ENCODE peak calls at places on chromosomes 5 and 9, in eight cellular contexts. M is WERI-Rb-1; T is CD8-positive, alpha-beta memory T cell; Q is H1; Z is tibial artery; F is right cardiac atrium; E is colonic mucosa; J is endodermal cell. A is an unnamed sample.

GRCh38 chr9:116124472-116125040 is 29.0 kb upstream of the PAPPA start:
- DNase-seq in J (no peak), F (no peak), M (no peak), E (no peak), Z (no peak), T (no peak), Q (no peak), A (no peak)

GRCh38 chr5:33439905-33440481 is 772 bp upstream of the TARS1 start:
- DNase-seq in J (no peak), T (no peak), M (no peak), Z (no peak), E (no peak), Q (no peak), F (no peak), A (no peak)

GRCh38 chr5:1666812-1667588 is 132.6 kb downstream of the MRPL36 start:
- DNase-seq in E (no peak), F (peak; percentile 64), Z (no peak), Q (no peak), T (peak; percentile 23), M (peak; percentile 89), J (peak; percentile 95), A (no peak)

GRCh38 chr9:93683331-93684134 is 107.1 kb downstream of the PHF2 start:
- DNase-seq in E (peak; percentile 13), J (peak; percentile 41), T (no peak), F (no peak), M (peak; percentile 3), Q (no peak), Z (no peak), A (no peak)

GRCh38 chr5:176466245-176466871 is 18.2 kb downstream of the FAF2 start:
- DNase-seq in Z (no peak), J (peak; percentile 39), E (no peak), T (no peak), M (no peak), F (no peak), Q (no peak), A (no peak)

GRCh38 chr5:127492854-127493738 is 24.3 kb upstream of the PRRC1 start:
- DNase-seq in F (no peak), Z (no peak), T (no peak), M (no peak), Q (no peak), E (no peak), J (no peak), A (no peak)

GRCh38 chr5:92605591-92605990 is 975.4 kb downstream of the NR2F1-AS1 start:
- DNase-seq in Q (no peak), J (no peak), E (no peak), F (no peak), M (no peak), T (no peak), Z (no peak), A (no peak)

GRCh38 chr5:176741566-176742211 is 68.7 kb upstream of the UNC5A start:
- DNase-seq in T (no peak), Z (no peak), M (no peak), J (peak; percentile 61), F (no peak), E (peak; percentile 8), Q (no peak), A (no peak)

GRCh38 chr9:131467214-131467935 is 35.3 kb upstream of the POMT1 start:
- DNase-seq in T (no peak), M (no peak), Q (no peak), Z (no peak), E (no peak), F (peak; percentile 77), J (no peak), A (no peak)

GRCh38 chr9:104009853-104010252 is 84.3 kb upstream of the SMC2 start:
- DNase-seq in Q (no peak), T (no peak), Z (no peak), J (no peak), F (no peak), M (no peak), E (no peak), A (no peak)

GRCh38 chr9:36976371-36977030 is 57.6 kb downstream of the PAX5 start:
- DNase-seq in E (no peak), T (no peak), Q (no peak), Z (no peak), F (no peak), J (peak; percentile 36), M (peak; percentile 81), A (no peak)

GRCh38 chr5:178160176-178160575 is 6.5 kb upstream of the NHP2 start:
- DNase-seq in T (no peak), Z (no peak), J (no peak), E (no peak), Q (no peak), F (no peak), M (no peak), A (no peak)

GRCh38 chr5:127930311-127930710 is 153.3 kb upstream of the SLC12A2 start:
- DNase-seq in T (no peak), F (no peak), Q (no peak), M (no peak), E (no peak), Z (no peak), J (no peak), A (no peak)

GRCh38 chr5:50328193-50328729 is 112.8 kb downstream of the EMB start:
- DNase-seq in T (no peak), Q (no peak), Z (no peak), M (no peak), J (no peak), F (no peak), E (no peak), A (no peak)

GRCh38 chr9:69535911-69536310 is 136.3 kb downstream of the APBA1 start:
- DNase-seq in E (no peak), Q (no peak), M (no peak), J (no peak), F (no peak), T (no peak), Z (no peak), A (no peak)

GRCh38 chr5:149217802-149218153 is 53.9 kb upstream of the AFAP1L1 start:
- DNase-seq in F (peak; percentile 80), Z (no peak), T (no peak), Q (no peak), M (no peak), J (no peak), E (no peak), A (no peak)

GRCh38 chr5:160250226-160250625 is 20.9 kb downstream of the FABP6 start:
- DNase-seq in J (no peak), Q (no peak), F (no peak), M (no peak), E (no peak), Z (no peak), T (no peak), A (no peak)

GRCh38 chr9:87008667-87009066 is 61.4 kb upstream of the GAS1 start:
- DNase-seq in F (no peak), E (no peak), J (no peak), Q (no peak), Z (no peak), M (no peak), T (no peak), A (no peak)

GRCh38 chr5:56471707-56472106 is 238.6 kb upstream of the ANKRD55 start:
- DNase-seq in E (no peak), Q (no peak), Z (no peak), F (no peak), J (no peak), T (no peak), M (no peak), A (no peak)
- H3K4me3 ChIP-seq in E (no peak overlapping the region), Q (no peak overlapping the region), Z (no peak overlapping the region), F (no peak overlapping the region), J (no peak overlapping the region), T (no peak overlapping the region), M (no peak overlapping the region), A (no peak overlapping the region)

GRCh38 chr9:114122152-114122615 is 23.1 kb upstream of the KIF12 start:
- DNase-seq in E (no peak), M (no peak), F (no peak), T (no peak), Z (no peak), J (peak; percentile 23), Q (no peak), A (no peak)
- H3K27me3 ChIP-seq in E (no peaks in the 10 kb centered on the region), M (no peaks in the 10 kb centered on the region), F (no peaks in the 10 kb centered on the region), T (no peaks in the 10 kb centered on the region), Z (no peaks in the 10 kb centered on the region), J (no peaks in the 10 kb centered on the region), Q (peaks cover 3% of the 10 kb centered on the region), A (no peaks in the 10 kb centered on the region)

GRCh38 chr5:162503796-162504195 is 436.2 kb downstream of the GABRG2 start:
- DNase-seq in M (no peak), J (no peak), Z (no peak), E (no peak), Q (no peak), T (no peak), F (no peak), A (no peak)
- H3K9me3 ChIP-seq in M (no peaks in the 10 kb centered on the region), J (no peaks in the 10 kb centered on the region), Z (no peaks in the 10 kb centered on the region), E (no peaks in the 10 kb centered on the region), Q (no peaks in the 10 kb centered on the region), T (no peaks in the 10 kb centered on the region), F (no peaks in the 10 kb centered on the region), A (no peaks in the 10 kb centered on the region)

DNA sequence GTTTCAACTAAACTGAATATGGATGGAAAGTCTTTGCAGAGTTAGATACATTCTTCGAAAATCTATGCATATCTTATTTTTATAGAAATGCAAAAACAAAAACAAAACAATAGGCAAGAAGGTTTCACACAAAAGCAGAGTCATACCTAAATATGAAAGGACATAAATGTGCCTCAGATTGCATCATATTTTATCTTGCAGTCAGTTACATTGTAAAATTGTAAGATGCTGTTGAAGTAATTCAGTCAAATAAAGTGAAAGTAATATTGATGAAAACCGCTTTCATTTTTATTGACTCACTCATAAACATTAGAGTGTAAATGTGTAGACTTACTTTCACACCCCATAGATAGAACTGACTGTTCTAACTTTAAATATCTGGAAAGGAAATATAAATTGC is 931.5 kb upstream of the NUDT12 start:
- DNase-seq in Q (no peak), T (no peak), F (no peak), Z (no peak), E (no peak), M (no peak), J (no peak), A (no peak)
- H3K4me3 ChIP-seq in Q (peak overlapping the region; percentile 17), T (no peak overlapping the region), F (no peak overlapping the region), Z (no peak overlapping the region), E (no peak overlapping the region), M (no peak overlapping the region), J (no peak overlapping the region), A (no peak overlapping the region)

DNA sequence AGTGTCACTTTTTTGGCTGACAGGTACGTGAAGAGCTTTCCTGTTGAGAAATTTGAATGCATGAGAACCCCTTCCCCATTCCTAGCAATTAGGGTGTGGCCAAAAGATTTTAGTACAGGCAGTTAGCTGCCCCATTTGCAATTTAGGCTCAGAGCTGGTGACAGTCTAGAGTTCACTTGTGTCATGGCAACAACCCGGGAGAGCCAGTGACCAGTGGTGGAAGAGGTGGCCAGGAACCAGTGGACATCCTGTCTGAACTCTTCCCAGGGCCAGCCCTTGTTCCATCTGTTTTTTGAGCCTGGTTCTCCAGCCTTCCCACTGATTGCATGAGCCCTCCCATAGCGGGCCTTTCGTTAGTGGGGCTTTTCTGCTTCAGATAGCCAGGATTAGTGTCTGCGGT is 2.5 kb upstream of the NEUROG1 start:
- DNase-seq in Z (no peak), F (no peak), J (peak; percentile 18), E (no peak), T (no peak), Q (no peak), M (peak; percentile 77), A (no peak)
- H3K27me3 ChIP-seq in Z (no peaks in the 10 kb centered on the region), F (no peaks in the 10 kb centered on the region), J (peaks cover 100% of the 10 kb centered on the region), E (peaks cover 56% of the 10 kb centered on the region), T (peaks cover 23% of the 10 kb centered on the region), Q (peaks cover 100% of the 10 kb centered on the region), M (no peaks in the 10 kb centered on the region), A (peaks cover 28% of the 10 kb centered on the region)

DNA sequence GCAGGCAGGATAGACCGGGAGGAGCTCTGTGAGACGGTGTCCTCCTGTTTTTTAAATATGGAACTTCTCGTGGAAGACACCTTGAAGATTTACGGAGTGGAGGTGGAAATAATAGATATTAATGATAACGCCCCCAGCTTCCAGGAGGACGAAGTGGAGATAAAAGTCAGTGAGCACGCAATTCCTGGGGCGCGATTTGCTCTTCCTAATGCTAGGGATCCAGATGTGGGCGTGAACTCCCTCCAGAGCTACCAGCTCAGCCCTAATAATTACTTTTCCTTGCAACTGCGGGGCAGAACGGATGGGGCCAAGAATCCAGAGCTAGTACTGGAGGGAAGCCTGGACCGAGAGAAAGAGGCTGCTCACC is 621 bp downstream of the PCDHGA11 start:
- DNase-seq in J (no peak), Q (no peak), E (no peak), F (no peak), T (no peak), M (no peak), Z (no peak), A (no peak)
- H3K9me3 ChIP-seq in J (peaks cover 73% of the 10 kb centered on the region), Q (peaks cover 38% of the 10 kb centered on the region), E (peaks cover 11% of the 10 kb centered on the region), F (peaks cover 19% of the 10 kb centered on the region), T (peaks cover 13% of the 10 kb centered on the region), M (peaks cover 25% of the 10 kb centered on the region), Z (peaks cover 100% of the 10 kb centered on the region), A (peaks cover 14% of the 10 kb centered on the region)